ENCODE peak calls at places on chromosomes 3 and 15, in seven cellular contexts. R is stimulated activated CD8-positive, alpha-beta memory T cell treated with anti-CD3 and anti-CD28 coated beads, Interleukin-7, amount 100 ng/mL, for 48 hours; U is mesenchymal stem cell; W is tibial artery; I is neuronal stem cell; M is adipocyte; O is HAP-1. S is an unnamed sample.

GRCh38 chr3:128800241-128801187 is 74.5 kb downstream of the RAB7A start:
- DNase-seq in I (no peak), U (no peak), M (no peak), R (peak), O (no peak), W (no peak), S (no peak)

GRCh38 chr3:148211725-148212124 is 486.0 kb upstream of the AGTR1 start:
- DNase-seq in R (no peak), U (no peak), I (no peak), O (no peak), M (no peak), W (no peak), S (no peak)

GRCh38 chr3:146969356-146969755 is 364.2 kb upstream of the PLSCR5 start:
- DNase-seq in R (no peak), I (no peak), W (no peak), O (no peak), M (peak), U (peak), S (no peak)

GRCh38 chr3:78712270-78712669 is 1055.5 kb downstream of the ROBO1 start:
- DNase-seq in O (no peak), W (no peak), R (no peak), I (no peak), U (no peak), M (no peak), S (no peak)

GRCh38 chr3:45566951-45567411 is 27.6 kb upstream of the LIMD1 start:
- DNase-seq in M (no peak), O (no peak), R (no peak), I (no peak), U (no peak), W (peak), S (no peak)

GRCh38 chr15:99014803-99015676 is 7.4 kb upstream of the PGPEP1L start:
- DNase-seq in R (peak), U (peak), O (peak), M (peak), W (peak), I (peak), S (peak)

GRCh38 chr3:103965764-103966163 is 1400.9 kb upstream of the ALCAM start:
- DNase-seq in R (no peak), I (no peak), U (no peak), W (no peak), O (no peak), M (no peak), S (no peak)

GRCh38 chr3:138118863-138119766 is 3.7 kb upstream of the DZIP1L start:
- DNase-seq in R (peak), U (peak), I (peak), W (peak), O (peak), M (peak), S (peak)

GRCh38 chr3:53044371-53045106 is 1.3 kb downstream of the SFMBT1 start:
- DNase-seq in R (no peak), O (peak), I (peak), W (peak), U (peak), M (peak), S (peak)

GRCh38 chr3:46209751-46210470 is 1.8 kb upstream of the CCR1 start:
- DNase-seq in W (no peak), U (no peak), R (no peak), I (no peak), O (no peak), M (peak), S (no peak)